ENCODE peak calls at places on chromosomes 12 and 14, in five cellular contexts. I is vagina; Y is mesendoderm; J is CD8-positive, alpha-beta memory T cell; W is cardiac muscle cell. O is an unnamed sample.

GRCh38 chr12:49358548-49359141 is 8.6 kb upstream of the SPATS2 start:
- DNase-seq in I (no peak), Y (peak; percentile 88), J (peak; percentile 43), W (peak; percentile 80), O (peak; percentile 63)

GRCh38 chr12:1373887-1374286 is 220.5 kb downstream of the FBXL14 start:
- DNase-seq in I (no peak), Y (no peak), J (no peak), W (peak; percentile 39), O (no peak)

GRCh38 chr14:99100871-99101270 is 171.1 kb downstream of the BCL11B start:
- DNase-seq in I (peak; percentile 93), Y (no peak), J (no peak), W (no peak), O (no peak)

GRCh38 chr12:129152291-129153075 is 299.2 kb downstream of the GLT1D1 start:
- DNase-seq in I (no peak), Y (peak; percentile 68), J (no peak), W (no peak), O (no peak)

GRCh38 chr14:101731187-101732080 is 30.1 kb upstream of the PPP2R5C start:
- DNase-seq in I (peak; percentile 96), Y (peak; percentile 86), J (peak; percentile 74), W (peak; percentile 85), O (peak; percentile 69)

GRCh38 chr14:67487937-67488893 is at the start of gene TMEM229B:
- DNase-seq in I (no peak), Y (no peak), J (peak; percentile 63), W (no peak), O (peak; percentile 77)

GRCh38 chr12:95339086-95339788 is 121.6 kb downstream of the VEZT start:
- DNase-seq in I (no peak), Y (no peak), J (no peak), W (no peak), O (no peak)

GRCh38 chr12:50642755-50643154 is 121.1 kb upstream of the ATF1 start:
- DNase-seq in I (no peak), Y (no peak), J (no peak), W (no peak), O (no peak)

GRCh38 chr12:75471928-75472865 is 8.4 kb upstream of the GLIPR1 start:
- DNase-seq in I (no peak), Y (peak; percentile 29), J (no peak), W (no peak), O (no peak)

GRCh38 chr12:2228535-2228934 is 175.7 kb downstream of the CACNA1C start:
- DNase-seq in I (no peak), Y (no peak), J (no peak), W (no peak), O (no peak)

GRCh38 chr12:98085360-98085759 is 430.0 kb upstream of the TMPO start:
- DNase-seq in I (no peak), Y (peak; percentile 9), J (no peak), W (no peak), O (no peak)

GRCh38 chr12:26953447-26953846 is 15.2 kb downstream of the FGFR1OP2 start:
- DNase-seq in I (no peak), Y (no peak), J (no peak), W (no peak), O (no peak)

GRCh38 chr14:89428556-89429196 is 11.6 kb upstream of the FOXN3 start:
- DNase-seq in I (no peak), Y (peak; percentile 52), J (no peak), W (no peak), O (no peak)

GRCh38 chr12:110123861-110124183 is 335 bp upstream of the IFT81 start:
- DNase-seq in I (no peak), Y (no peak), J (no peak), W (no peak), O (no peak)

GRCh38 chr14:59595071-59595470 is 18.5 kb upstream of the CCDC175 start:
- DNase-seq in I (no peak), Y (no peak), J (no peak), W (no peak), O (no peak)

GRCh38 chr12:52186135-52186840 is 5.5 kb downstream of the KRT80 start:
- DNase-seq in I (no peak), Y (peak; percentile 95), J (no peak), W (peak; percentile 82), O (no peak)

GRCh38 chr12:21566223-21566906 is 38.3 kb downstream of the GYS2 start:
- DNase-seq in I (no peak), Y (no peak), J (no peak), W (no peak), O (no peak)

GRCh38 chr14:45251912-45252311 is 1.1 kb downstream of the MIS18BP1 start:
- DNase-seq in I (no peak), Y (no peak), J (no peak), W (peak; percentile 32), O (no peak)

GRCh38 chr12:119334459-119335170 is at the start of gene CCDC60:
- DNase-seq in I (no peak), Y (peak; percentile 90), J (no peak), W (no peak), O (no peak)

GRCh38 chr12:104692335-104693218 is 235.8 kb downstream of the CHST11 start:
- DNase-seq in I (no peak), Y (no peak), J (no peak), W (no peak), O (no peak)
- H3K4me1 ChIP-seq in I (peaks cover 5% of the 10 kb centered on the region), Y (peaks cover 2% of the 10 kb centered on the region), J (peaks cover 49% of the 10 kb centered on the region), W (peaks cover 10% of the 10 kb centered on the region), O (peaks cover 37% of the 10 kb centered on the region)

GRCh38 chr14:85604671-85605070 is 74.7 kb downstream of the FLRT2 start:
- DNase-seq in I (no peak), Y (no peak), J (no peak), W (no peak), O (no peak)

GRCh38 chr14:85599939-85600338 is 70.0 kb downstream of the FLRT2 start:
- DNase-seq in I (no peak), Y (no peak), J (no peak), W (peak; percentile 80), O (no peak)

GRCh38 chr14:85604021-85604420 is 74.1 kb downstream of the FLRT2 start:
- DNase-seq in I (no peak), Y (no peak), J (no peak), W (no peak), O (no peak)

GRCh38 chr14:85601246-85601645 is 71.3 kb downstream of the FLRT2 start:
- DNase-seq in I (no peak), Y (no peak), J (no peak), W (no peak), O (no peak)

DNA sequence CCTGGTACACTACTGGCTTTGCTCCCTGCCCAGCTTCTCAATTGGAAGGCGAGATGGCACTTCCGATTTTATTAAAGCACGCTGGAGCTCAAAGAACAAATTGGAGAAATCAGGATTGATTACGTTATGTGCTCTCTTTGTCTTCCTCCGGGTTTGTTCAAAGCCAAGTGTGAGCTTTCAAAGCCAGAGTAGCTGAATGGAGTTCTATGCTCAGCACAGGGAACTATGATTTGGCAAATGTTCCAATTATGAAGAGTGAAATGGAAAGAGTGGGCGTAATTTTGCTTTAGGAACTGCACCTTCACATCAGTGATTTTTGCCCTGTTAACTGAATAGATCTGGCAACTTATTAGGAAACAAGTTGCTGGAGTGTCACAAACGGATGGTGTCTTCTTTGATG is 72.4 kb downstream of the FLRT2 start:
- DNase-seq in I (no peak), Y (no peak), J (no peak), W (no peak), O (no peak)
- H3K4me1 ChIP-seq in I (no peaks in the 10 kb centered on the region), Y (no peaks in the 10 kb centered on the region), J (no peaks in the 10 kb centered on the region), W (no peaks in the 10 kb centered on the region), O (no peaks in the 10 kb centered on the region)

DNA sequence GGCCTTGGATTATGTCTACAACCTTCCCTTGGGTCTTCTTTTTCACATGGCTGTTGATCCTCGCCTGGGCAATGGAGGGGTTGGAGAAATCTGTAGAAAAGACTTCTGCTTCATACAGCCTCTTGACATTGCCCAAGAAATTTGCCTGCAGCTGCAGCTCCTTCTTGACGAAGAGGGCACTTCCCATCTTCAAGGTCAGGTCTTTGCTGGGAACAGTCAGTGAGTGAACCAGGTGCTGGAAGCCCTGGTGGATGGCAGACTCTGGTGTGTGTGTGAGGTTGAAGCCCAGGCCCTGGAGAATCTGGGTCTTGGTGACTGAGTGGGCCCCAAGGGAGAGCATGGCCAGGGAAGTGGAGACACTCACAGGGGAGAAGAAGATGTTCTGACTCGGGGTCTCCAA is 6.7 kb downstream of the SERPINA9 start:
- DNase-seq in I (peak; percentile 74), Y (no peak), J (no peak), W (no peak), O (no peak)
- H3K4me1 ChIP-seq in I (no peaks in the 10 kb centered on the region), Y (no peaks in the 10 kb centered on the region), J (no peaks in the 10 kb centered on the region), W (no peaks in the 10 kb centered on the region), O (no peaks in the 10 kb centered on the region)

GRCh38 chr14:95151561-95151960 is 5.8 kb downstream of the DICER1 start:
- DNase-seq in I (no peak), Y (no peak), J (no peak), W (no peak), O (no peak)
- H3K4me1 ChIP-seq in I (peaks cover 91% of the 10 kb centered on the region), Y (peaks cover 13% of the 10 kb centered on the region), J (peaks cover 47% of the 10 kb centered on the region), W (peaks cover 17% of the 10 kb centered on the region), O (peaks cover 63% of the 10 kb centered on the region)

O was measured in CD8-positive, alpha-beta T cell.